ENCODE peak calls at places on chromosomes 16 and 17, in six cellular contexts. A, E, N, U, R and O are unnamed samples.

GRCh38 chr17:41939044-41939695 is 8.8 kb downstream of the ODAD4 start:
- DNase-seq in A (no peak), E (no peak), N (no peak), U (no peak), R (no peak), O (no peak)

GRCh38 chr16:8355714-8356113 is 234.6 kb downstream of the TMEM114 start:
- DNase-seq in A (no peak), E (no peak), N (no peak), U (no peak), R (no peak), O (no peak)

GRCh38 chr16:8962393-8963009 is 1.2 kb downstream of the USP7 start:
- DNase-seq in A (no peak), E (peak), N (no peak), U (peak), R (no peak), O (no peak)

GRCh38 chr17:74521701-74522201 is 9.5 kb downstream of the CD300LB start:
- DNase-seq in A (no peak), E (no peak), N (no peak), U (no peak), R (no peak), O (no peak)

GRCh38 chr16:49467540-49468372 is 94.2 kb downstream of the C16orf78 start:
- DNase-seq in A (no peak), E (no peak), N (no peak), U (no peak), R (no peak), O (no peak)

GRCh38 chr17:74671031-74671771 is 41.5 kb downstream of the CD300LF start:
- DNase-seq in A (peak), E (peak), N (no peak), U (no peak), R (peak), O (peak)

GRCh38 chr17:48426019-48426418 is 4.0 kb downstream of the SKAP1 start:
- DNase-seq in A (no peak), E (no peak), N (no peak), U (no peak), R (no peak), O (no peak)

GRCh38 chr16:61412562-61412961 is 623.7 kb downstream of the CDH8 start:
- DNase-seq in A (no peak), E (no peak), N (no peak), U (no peak), R (no peak), O (no peak)

GRCh38 chr16:50368410-50369132 is at the start of gene BRD7:
- DNase-seq in A (peak), E (peak), N (no peak), U (peak), R (peak), O (peak)

GRCh38 chr17:42017866-42018200 is 594 bp upstream of the DNAJC7 start:
- DNase-seq in A (no peak), E (no peak), N (no peak), U (no peak), R (peak), O (no peak)

GRCh38 chr17:13925579-13925978 is 143.7 kb upstream of the COX10 start:
- DNase-seq in A (no peak), E (no peak), N (no peak), U (no peak), R (no peak), O (no peak)

GRCh38 chr16:5042574-5043171 is 8.9 kb upstream of the NAGPA start:
- DNase-seq in A (no peak), E (no peak), N (no peak), U (no peak), R (peak), O (no peak)

GRCh38 chr16:82432261-82432660 is 194.5 kb upstream of the CDH13 start:
- DNase-seq in A (no peak), E (no peak), N (no peak), U (no peak), R (no peak), O (no peak)

GRCh38 chr17:36036240-36036639 is 18.5 kb upstream of the CCL23 start:
- DNase-seq in A (no peak), E (no peak), N (no peak), U (no peak), R (no peak), O (no peak)

GRCh38 chr16:76639685-76640289 is 362.6 kb downstream of the CNTNAP4 start:
- DNase-seq in A (peak), E (no peak), N (no peak), U (no peak), R (peak), O (no peak)

GRCh38 chr16:89700649-89701424 is 668 bp downstream of the SPATA2L start:
- DNase-seq in A (peak), E (peak), N (no peak), U (no peak), R (peak), O (no peak)

GRCh38 chr16:53090591-53091507 is 36.1 kb downstream of the CHD9 start:
- DNase-seq in A (no peak), E (no peak), N (peak), U (peak), R (peak), O (no peak)

GRCh38 chr16:84383106-84383505 is 14.8 kb downstream of the ATP2C2 start:
- DNase-seq in A (no peak), E (no peak), N (no peak), U (no peak), R (no peak), O (no peak)

GRCh38 chr16:11232852-11233726 is 22.9 kb downstream of the SOCS1 start:
- DNase-seq in A (peak), E (peak), N (no peak), U (peak), R (no peak), O (peak)

GRCh38 chr17:43092891-43093290 is 32.3 kb downstream of the BRCA1 start:
- DNase-seq in A (no peak), E (no peak), N (no peak), U (no peak), R (no peak), O (no peak)

GRCh38 chr17:32588135-32588534 is 101.3 kb downstream of the CDK5R1 start:
- DNase-seq in A (no peak), E (no peak), N (no peak), U (no peak), R (no peak), O (no peak)

GRCh38 chr17:27747462-27748359 is 52.6 kb downstream of the NOS2 start:
- DNase-seq in A (peak), E (peak), N (no peak), U (no peak), R (no peak), O (no peak)

GRCh38 chr16:69918241-69918640 is 32.9 kb upstream of the CLEC18A start:
- DNase-seq in A (no peak), E (no peak), N (no peak), U (no peak), R (no peak), O (no peak)

GRCh38 chr16:68563631-68564366 is 24.7 kb downstream of the ZFP90 start:
- DNase-seq in A (no peak), E (no peak), N (no peak), U (no peak), R (no peak), O (no peak)

GRCh38 chr16:75789237-75789636 is 62.9 kb upstream of the CPHXL start:
- DNase-seq in A (no peak), E (peak), N (no peak), U (peak), R (peak), O (peak)

GRCh38 chr17:71269201-71269600 is 851.6 kb upstream of the SOX9 start:
- DNase-seq in A (no peak), E (no peak), N (no peak), U (no peak), R (no peak), O (no peak)

GRCh38 chr17:75776399-75777242 is 8.0 kb upstream of the UNK start:
- DNase-seq in A (no peak), E (no peak), N (no peak), U (no peak), R (no peak), O (no peak)

GRCh38 chr16:67451704-67452435 is 20.9 kb downstream of the HSD11B2 start:
- DNase-seq in A (no peak), E (no peak), N (no peak), U (no peak), R (no peak), O (no peak)

GRCh38 chr16:70582280-70582978 is 58.8 kb downstream of the SF3B3 start:
- DNase-seq in A (no peak), E (no peak), N (no peak), U (no peak), R (no peak), O (no peak)

GRCh38 chr16:77835111-77835510 is 46.7 kb downstream of the VAT1L start:
- DNase-seq in A (no peak), E (no peak), N (no peak), U (no peak), R (no peak), O (no peak)

GRCh38 chr17:81031571-81032550 is 3.1 kb upstream of the BAIAP2 start:
- DNase-seq in A (no peak), E (no peak), N (no peak), U (no peak), R (no peak), O (no peak)

GRCh38 chr17:75783069-75783783 is 1.4 kb upstream of the UNK start:
- DNase-seq in A (no peak), E (no peak), N (peak), U (no peak), R (peak), O (no peak)

GRCh38 chr16:73549960-73550359 is 502.0 kb upstream of the ZFHX3 start:
- DNase-seq in A (no peak), E (no peak), N (no peak), U (no peak), R (no peak), O (no peak)

GRCh38 chr16:56630134-56630533 is 2.3 kb upstream of the MT1M start:
- DNase-seq in A (no peak), E (no peak), N (peak), U (no peak), R (no peak), O (no peak)

GRCh38 chr16:57764341-57765159 is 29.0 kb downstream of the KATNB1 start:
- DNase-seq in A (peak), E (peak), N (peak), U (peak), R (peak), O (peak)

GRCh38 chr16:2223375-2224182 is at the start of gene E4F1:
- DNase-seq in A (peak), E (peak), N (peak), U (peak), R (peak), O (peak)
- TF ChIP-seq POLR2A in A (no peak), E (peak), N (peak), U (peak), R (peak), O (peak)

DNA sequence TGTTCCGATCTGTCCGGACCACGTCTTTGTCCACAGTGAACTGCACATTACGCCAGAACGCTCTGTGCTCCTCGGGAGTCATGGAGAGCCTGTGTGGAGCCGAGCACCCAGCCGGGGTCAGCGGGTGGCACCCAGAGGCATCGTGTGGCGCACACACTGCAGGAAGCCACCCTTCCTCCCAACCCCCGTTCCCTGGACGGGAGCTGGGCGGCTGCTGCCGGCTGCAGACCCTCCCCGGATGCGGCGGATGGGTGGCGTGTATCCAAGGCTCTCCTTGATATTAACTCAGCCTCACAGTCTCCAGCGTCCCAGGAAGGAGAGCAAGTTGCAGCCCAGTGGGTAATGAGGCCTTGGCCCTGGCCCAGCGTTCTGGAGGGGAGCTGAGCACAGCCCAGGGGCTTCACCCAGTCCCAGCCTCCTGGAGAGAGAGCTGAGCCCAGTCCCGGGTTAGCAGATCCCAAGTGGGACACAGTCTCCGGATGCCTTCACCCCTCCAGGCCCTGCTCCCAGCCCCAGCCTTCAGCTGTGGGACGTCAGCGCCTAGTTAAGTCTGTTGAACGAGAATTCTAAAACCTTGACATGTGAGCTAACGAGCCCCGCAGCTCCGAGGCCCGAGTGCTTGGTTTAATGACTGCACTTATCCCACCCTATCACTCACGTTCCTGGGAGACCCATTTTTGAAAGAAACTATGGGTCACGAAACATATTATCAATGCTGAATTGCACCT is 86.6 kb downstream of the TBC1D16 start:
- DNase-seq in A (peak), E (no peak), N (no peak), U (peak), R (no peak), O (peak)
- TF ChIP-seq POLR2AphosphoS5 in A (no peak), E (no peak), N (no peak), U (no peak), R (no peak), O (no peak)

GRCh38 chr17:39608142-39608541 is 422 bp upstream of the NEUROD2 start:
- DNase-seq in A (peak), E (peak), N (no peak), U (no peak), R (no peak), O (no peak)
- TF ChIP-seq TAF1 in A (no peak), E (no peak), N (no peak), U (no peak), R (no peak), O (no peak)

GRCh38 chr16:28623172-28623711 is 13.4 kb upstream of the SULT1A1 start:
- DNase-seq in A (no peak), E (peak), N (no peak), U (peak), R (no peak), O (peak)
- TF ChIP-seq POLR2A in A (no peak), E (no peak), N (no peak), U (no peak), R (no peak), O (no peak)

GRCh38 chr16:102060-102855 is 24.2 kb downstream of the MPG start:
- DNase-seq in A (no peak), E (no peak), N (no peak), U (no peak), R (no peak), O (no peak)
- TF ChIP-seq POLR2AphosphoS5 in A (no peak), E (no peak), N (no peak), U (no peak), R (no peak), O (no peak)

GRCh38 chr17:82923366-82924113 is 83.7 kb upstream of the ZNF750 start:
- DNase-seq in A (no peak), E (no peak), N (no peak), U (no peak), R (no peak), O (no peak)
- TF ChIP-seq TAF1 in A (no peak), E (no peak), N (no peak), U (no peak), R (no peak), O (no peak)

GRCh38 chr17:1730345-1731193 is 6.1 kb downstream of the WDR81 start:
- DNase-seq in A (no peak), E (peak), N (no peak), U (no peak), R (no peak), O (no peak)
- TF ChIP-seq POLR2A in A (no peak), E (peak), N (no peak), U (no peak), R (no peak), O (no peak)